ENCODE peak calls at places on chromosomes 16 and 17, in four cellular contexts. One of them, this sample, is unnamed.

GRCh38 chr16:83809092-83809491 is 1.3 kb downstream of the HSBP1 start:
- DNase-seq in thoracic aorta: no peak
- DNase-seq in colonic mucosa: no peak
- DNase-seq in endothelial cell: no peak
- DNase-seq in this sample: no peak

GRCh38 chr16:3534126-3534525 is 33.3 kb downstream of the CLUAP1 start:
- DNase-seq in thoracic aorta: no peak
- DNase-seq in colonic mucosa: no peak
- DNase-seq in endothelial cell: no peak
- DNase-seq in this sample: no peak

GRCh38 chr16:66247516-66248089 is 118.9 kb upstream of the CDH5 start:
- DNase-seq in thoracic aorta: no peak
- DNase-seq in colonic mucosa: no peak
- DNase-seq in endothelial cell: no peak
- DNase-seq in this sample: no peak

GRCh38 chr16:72362972-72363371 is 191.0 kb upstream of the PMFBP1 start:
- DNase-seq in thoracic aorta: no peak
- DNase-seq in colonic mucosa: no peak
- DNase-seq in endothelial cell: no peak
- DNase-seq in this sample: no peak

GRCh38 chr17:50881182-50881581 is 15.0 kb upstream of the TOB1 start:
- DNase-seq in thoracic aorta: no peak
- DNase-seq in colonic mucosa: no peak
- DNase-seq in endothelial cell: no peak
- DNase-seq in this sample: no peak

GRCh38 chr17:74920679-74921044 is 2.4 kb downstream of the USH1G start:
- DNase-seq in thoracic aorta: no peak
- DNase-seq in colonic mucosa: no peak
- DNase-seq in endothelial cell: no peak
- DNase-seq in this sample: no peak

GRCh38 chr17:78387982-78388941 is 9.8 kb downstream of the PGS1 start:
- DNase-seq in thoracic aorta: no peak
- DNase-seq in colonic mucosa: no peak
- DNase-seq in endothelial cell: no peak
- DNase-seq in this sample: no peak

GRCh38 chr16:69348222-69348621 is 3.4 kb downstream of the TMED6 start:
- DNase-seq in thoracic aorta: no peak
- DNase-seq in colonic mucosa: no peak
- DNase-seq in endothelial cell: no peak
- DNase-seq in this sample: no peak

GRCh38 chr17:58982626-58983025 is 124.1 kb downstream of the TRIM37 start:
- DNase-seq in thoracic aorta: no peak
- DNase-seq in colonic mucosa: no peak
- DNase-seq in endothelial cell: no peak
- DNase-seq in this sample: no peak

GRCh38 chr16:11799509-11800384 is 2.7 kb upstream of the ZC3H7A start:
- DNase-seq in thoracic aorta: no peak
- DNase-seq in colonic mucosa: no peak
- DNase-seq in endothelial cell: no peak
- DNase-seq in this sample: no peak

GRCh38 chr17:77425791-77426641 is 285.2 kb downstream of the SEC14L1 start:
- DNase-seq in thoracic aorta: no peak
- DNase-seq in colonic mucosa: no peak
- DNase-seq in endothelial cell: no peak
- DNase-seq in this sample: no peak

GRCh38 chr17:13153036-13153435 is 135.2 kb upstream of the ELAC2 start:
- DNase-seq in thoracic aorta: no peak
- DNase-seq in colonic mucosa: no peak
- DNase-seq in endothelial cell: no peak
- DNase-seq in this sample: no peak

GRCh38 chr17:17514361-17514992 is 18.3 kb upstream of the RASD1 start:
- DNase-seq in thoracic aorta: no peak
- DNase-seq in colonic mucosa: no peak
- DNase-seq in endothelial cell: no peak
- DNase-seq in this sample: no peak

GRCh38 chr16:69706256-69706974 is 19.9 kb downstream of the NQO1 start:
- DNase-seq in thoracic aorta: no peak
- DNase-seq in colonic mucosa: no peak
- DNase-seq in endothelial cell: no peak
- DNase-seq in this sample: no peak

DNA sequence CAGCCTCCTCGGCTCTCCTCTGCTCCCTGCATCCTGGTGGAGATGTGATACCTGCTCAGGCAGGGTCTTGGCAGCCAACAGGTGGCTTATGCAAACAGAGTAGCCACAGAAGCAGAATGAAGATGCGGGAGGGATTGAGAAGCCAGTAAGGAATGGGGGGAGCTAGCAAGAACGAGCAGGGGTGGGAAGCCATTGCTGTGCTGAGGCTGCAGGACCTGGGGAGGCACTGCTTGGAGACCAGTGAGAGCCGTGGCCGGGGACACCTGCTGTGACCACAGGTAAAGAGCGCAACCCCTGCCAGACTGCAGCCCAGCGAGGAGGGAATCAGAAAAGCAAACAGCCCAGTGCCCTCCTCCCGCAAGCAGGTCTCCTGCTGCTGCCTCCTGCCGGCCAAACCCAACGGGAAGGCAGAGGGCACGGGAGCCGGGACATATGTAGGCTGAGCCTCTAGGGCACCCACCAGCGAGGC is 14.7 kb downstream of the AIPL1 start:
- DNase-seq in thoracic aorta: no peak
- DNase-seq in colonic mucosa: no peak
- DNase-seq in endothelial cell: peak; percentile 66
- DNase-seq in this sample: peak; percentile 37
- TF ChIP-seq CTCF in thoracic aorta: no peak
- TF ChIP-seq CTCF in colonic mucosa: no peak
- TF ChIP-seq CTCF in endothelial cell: peak; percentile 16
- TF ChIP-seq CTCF in this sample: peak; percentile 58

DNA sequence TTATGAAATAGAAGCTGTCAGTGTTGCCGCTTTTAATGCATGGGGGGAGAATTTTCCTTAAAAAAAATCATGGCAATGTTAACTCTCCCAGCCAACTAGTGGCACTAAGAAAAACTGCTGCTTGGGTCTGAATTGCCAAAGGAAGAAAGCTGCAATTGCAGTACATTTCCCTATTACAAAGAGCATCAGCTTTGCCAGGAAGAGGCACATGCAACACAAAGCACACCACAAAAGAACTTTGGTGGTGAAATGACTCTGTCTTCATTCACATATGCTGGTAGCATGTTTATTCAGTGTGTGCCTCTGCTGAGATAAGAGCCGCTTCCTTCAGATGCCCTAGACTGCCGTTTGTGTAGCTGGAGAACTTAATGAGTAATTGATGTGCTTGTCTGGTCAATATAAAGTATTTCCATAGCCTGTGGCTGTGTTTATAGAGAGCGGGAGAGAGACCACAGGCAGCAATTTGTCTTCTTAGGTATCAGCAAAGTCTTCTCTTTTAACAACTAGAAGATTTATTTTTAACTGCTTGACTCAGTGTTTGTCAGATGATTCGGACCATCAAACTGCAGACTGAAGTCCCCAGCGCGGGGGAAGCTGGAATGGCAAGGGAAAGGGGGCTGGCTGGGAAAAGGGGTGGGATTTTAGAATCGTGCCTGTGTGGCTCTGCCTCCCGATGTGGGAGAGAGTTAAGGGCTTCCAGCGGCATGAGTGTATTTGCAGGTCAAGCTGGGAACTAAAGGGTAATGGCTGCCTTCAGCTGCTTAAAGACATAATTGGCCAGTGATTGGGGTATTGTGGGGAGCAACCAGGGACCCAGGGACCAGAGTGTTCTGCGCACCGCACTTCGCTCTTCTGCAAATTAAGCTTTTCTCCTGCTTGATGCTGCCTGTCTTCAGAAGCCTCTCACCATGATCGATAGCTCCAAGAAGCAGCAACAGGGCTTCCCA is 115.2 kb downstream of the MRTFB start:
- DNase-seq in thoracic aorta: peak; percentile 10
- DNase-seq in colonic mucosa: no peak
- DNase-seq in endothelial cell: peak; percentile 24
- DNase-seq in this sample: peak; percentile 13
- TF ChIP-seq CTCF in thoracic aorta: peak; percentile 68
- TF ChIP-seq CTCF in colonic mucosa: peak; percentile 21
- TF ChIP-seq CTCF in endothelial cell: peak; percentile 70
- TF ChIP-seq CTCF in this sample: peak; percentile 59

DNA sequence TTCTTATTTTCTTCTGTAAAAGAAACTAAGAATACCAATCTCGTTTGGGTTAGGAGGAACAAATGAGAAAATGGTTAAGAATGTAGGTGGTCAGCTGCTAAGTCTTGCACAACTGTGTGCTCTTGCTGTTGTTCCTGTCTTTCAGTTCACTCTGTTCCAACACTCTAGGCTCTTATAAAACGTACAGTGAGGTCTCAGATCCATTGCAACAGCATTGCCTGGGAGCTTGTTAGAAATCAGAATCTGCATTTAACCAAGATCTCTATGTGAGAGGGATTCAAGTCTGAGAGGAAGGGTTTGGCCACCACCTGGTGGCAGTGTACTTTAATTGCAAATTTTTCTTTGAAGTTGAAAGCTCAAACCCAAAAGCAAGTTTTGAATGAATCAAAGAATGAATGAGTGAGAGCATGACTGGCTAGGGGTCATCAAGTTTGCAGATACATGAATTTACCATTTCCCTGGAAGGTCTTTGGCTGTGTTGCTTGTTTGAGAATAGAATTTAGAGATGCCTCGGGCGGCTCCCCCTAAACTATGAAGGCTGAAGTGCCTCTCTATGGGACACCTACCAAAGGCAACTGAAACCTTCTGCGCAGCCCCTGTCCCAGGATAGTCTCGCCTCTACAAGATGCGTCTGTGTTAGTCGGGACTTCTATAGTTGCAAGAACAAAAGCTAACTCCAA is 2.5 kb downstream of the ALOX15B start:
- DNase-seq in thoracic aorta: no peak
- DNase-seq in colonic mucosa: peak; percentile 30
- DNase-seq in endothelial cell: no peak
- DNase-seq in this sample: peak; percentile 21
- TF ChIP-seq CTCF in thoracic aorta: no peak
- TF ChIP-seq CTCF in colonic mucosa: peak; percentile 39
- TF ChIP-seq CTCF in endothelial cell: peak; percentile 56
- TF ChIP-seq CTCF in this sample: peak; percentile 74

DNA sequence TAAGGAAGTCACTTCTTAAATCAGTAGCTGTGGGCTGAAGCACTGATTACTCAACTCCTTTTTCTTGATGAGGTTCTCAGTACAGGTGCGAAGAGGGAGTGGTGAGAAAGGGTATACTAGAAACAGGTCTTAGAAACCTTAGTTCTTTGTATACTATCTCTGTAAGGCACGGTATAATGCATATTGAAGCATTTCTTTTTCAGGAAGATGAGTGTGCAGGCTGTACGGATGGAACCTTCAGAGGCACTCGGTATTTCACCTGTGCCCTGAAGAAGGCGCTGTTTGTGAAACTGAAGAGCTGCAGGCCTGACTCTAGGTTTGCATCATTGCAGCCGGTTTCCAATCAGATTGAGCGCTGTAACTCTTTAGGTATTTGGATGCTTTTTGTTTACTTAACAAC is 39.2 kb downstream of the CYLD start:
- DNase-seq in thoracic aorta: no peak
- DNase-seq in colonic mucosa: no peak
- DNase-seq in endothelial cell: no peak
- DNase-seq in this sample: no peak
- TF ChIP-seq CTCF in thoracic aorta: no peak
- TF ChIP-seq CTCF in colonic mucosa: no peak
- TF ChIP-seq CTCF in endothelial cell: no peak
- TF ChIP-seq CTCF in this sample: peak; percentile 23

DNA sequence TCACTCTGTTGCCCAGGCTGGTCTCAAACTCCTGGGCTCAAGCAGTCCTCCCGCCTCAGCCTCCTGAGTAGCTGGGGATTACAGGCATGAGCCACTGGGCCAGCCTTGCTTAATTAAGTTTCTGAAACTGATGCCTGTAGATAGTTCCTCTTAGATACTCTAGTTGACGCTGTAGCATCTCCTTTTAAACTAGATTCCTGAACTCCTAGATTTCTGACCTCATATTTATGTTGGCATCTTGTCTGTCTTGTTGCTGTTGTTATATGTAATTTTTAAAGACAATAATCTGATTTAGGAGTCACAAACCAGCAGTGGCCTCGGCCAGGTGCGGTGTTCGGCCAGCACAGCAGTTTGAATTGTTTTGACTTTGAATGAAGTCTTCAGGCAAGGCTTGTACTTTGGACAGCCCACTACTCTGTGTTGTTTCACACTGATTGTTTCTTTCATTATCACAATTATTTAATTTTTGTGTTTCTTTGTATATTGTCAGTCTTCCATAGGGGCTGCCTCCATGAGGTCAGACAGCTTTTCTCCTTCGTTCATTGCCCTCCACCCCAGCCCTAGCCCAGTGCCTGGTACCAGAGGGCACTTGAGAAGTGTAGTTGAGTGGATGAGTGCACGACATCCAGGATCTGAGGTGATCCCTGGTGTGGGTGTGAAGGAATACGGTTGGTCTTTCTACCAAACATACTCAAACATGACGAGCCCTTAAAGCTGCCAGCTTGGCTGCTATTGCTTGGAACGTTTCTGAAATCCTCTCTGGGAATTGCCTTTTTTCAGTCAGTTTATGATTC is 37.7 kb downstream of the DHRS7B start:
- DNase-seq in thoracic aorta: no peak
- DNase-seq in colonic mucosa: no peak
- DNase-seq in endothelial cell: no peak
- DNase-seq in this sample: no peak
- TF ChIP-seq CTCF in thoracic aorta: no peak
- TF ChIP-seq CTCF in colonic mucosa: no peak
- TF ChIP-seq CTCF in endothelial cell: no peak
- TF ChIP-seq CTCF in this sample: no peak

GRCh38 chr16:87057291-87057881 is 259.8 kb downstream of the C16orf95 start:
- DNase-seq in thoracic aorta: no peak
- DNase-seq in colonic mucosa: no peak
- DNase-seq in endothelial cell: no peak
- DNase-seq in this sample: no peak
- TF ChIP-seq CTCF in thoracic aorta: no peak
- TF ChIP-seq CTCF in colonic mucosa: no peak
- TF ChIP-seq CTCF in endothelial cell: no peak
- TF ChIP-seq CTCF in this sample: no peak